ENCODE peak calls at places on chromosomes 6 and 20, in eight cellular contexts. K is H54; Z is LHCN-M2; C is mucosa of descending colon; W is ELR; V is EL; L is HCEC 1CT; A is stimulated activated CD4-positive, alpha-beta T cell treated with anti-CD3 and anti-CD28 coated beads, TNF-alpha, amount 100 ng/mL, for 4 hours. U is an unnamed sample.

GRCh38 chr20:50690979-50691584 is at the start of gene RIPOR3:
- DNase-seq in W (peak), K (no peak), Z (no peak), A (no peak), V (peak), L (no peak), C (no peak), U (no peak)

GRCh38 chr6:38846844-38847243 is 131.7 kb downstream of the DNAH8 start:
- DNase-seq in L (no peak), C (no peak), K (no peak), Z (peak), V (peak), A (no peak), W (peak), U (peak)

GRCh38 chr20:43458422-43458924 is 777 bp downstream of the SRSF6 start:
- DNase-seq in Z (no peak), L (peak), A (no peak), C (no peak), V (no peak), K (no peak), W (peak), U (no peak)

GRCh38 chr6:157273756-157274088 is 49.6 kb downstream of the TMEM242 start:
- DNase-seq in V (no peak), W (no peak), Z (no peak), L (no peak), K (peak), C (peak), A (peak), U (no peak)

GRCh38 chr6:37492236-37493046 is 7.3 kb downstream of the CCDC167 start:
- DNase-seq in Z (no peak), A (no peak), V (no peak), C (no peak), W (no peak), K (no peak), L (no peak), U (no peak)

GRCh38 chr20:20665933-20666332 is 46.5 kb downstream of the RALGAPA2 start:
- DNase-seq in K (no peak), Z (no peak), V (no peak), L (no peak), W (no peak), C (no peak), A (no peak), U (no peak)

GRCh38 chr20:24664266-24664986 is 195.0 kb downstream of the SYNDIG1 start:
- DNase-seq in V (no peak), K (no peak), C (no peak), Z (no peak), W (no peak), A (no peak), L (no peak), U (no peak)

GRCh38 chr20:19738936-19739335 is 19.1 kb upstream of the RIN2 start:
- DNase-seq in L (no peak), W (no peak), K (no peak), A (no peak), C (no peak), Z (no peak), V (no peak), U (no peak)

U was measured in cardiac fibroblast.